ENCODE peak calls at places on chromosomes 6 and 20, in eight cellular contexts. S is GM12878, Q is breast epithelium, N is stomach, U is uterus, I is ovary, F is heart left ventricle, M is A549. K is an unnamed sample. For H3K9me3 and H3K4me1, the result is how much of the 10 kb centered on the place peaks cover.

GRCh38 chr6:61810047-61810446 is 476.0 kb downstream of the KHDRBS2 start:
- DNase-seq in M (no peak), N (no peak), F (no peak), U (no peak), S (no peak), Q (no peak), I (no peak), K (no peak)

GRCh38 chr20:58542411-58543095 is 27.4 kb upstream of the APCDD1L start:
- DNase-seq in S (no peak), M (no peak), F (no peak), U (no peak), Q (no peak), N (peak), I (no peak), K (no peak)

GRCh38 chr20:21361266-21361665 is 36.1 kb downstream of the NKX2-4 start:
- DNase-seq in F (no peak), S (no peak), I (no peak), M (no peak), N (no peak), Q (no peak), U (no peak), K (no peak)

GRCh38 chr6:123380257-123380656 is 256.5 kb downstream of the TRDN start:
- DNase-seq in M (peak), F (no peak), I (no peak), S (no peak), N (no peak), U (no peak), Q (no peak), K (no peak)

GRCh38 chr6:37940074-37940847 is 120.7 kb downstream of the ZFAND3 start:
- DNase-seq in F (peak), S (no peak), I (no peak), M (no peak), Q (no peak), N (no peak), U (peak), K (peak)

GRCh38 chr6:5359413-5359812 is 98.1 kb downstream of the FARS2 start:
- DNase-seq in M (no peak), N (no peak), I (no peak), S (no peak), Q (peak), F (no peak), U (no peak), K (no peak)

GRCh38 chr6:10424005-10424404 is 9.1 kb upstream of the TFAP2A start:
- DNase-seq in I (no peak), N (no peak), F (no peak), Q (no peak), U (no peak), S (no peak), M (peak), K (no peak)

GRCh38 chr20:6882911-6883310 is 115.4 kb downstream of the BMP2 start:
- DNase-seq in N (no peak), M (no peak), S (no peak), I (no peak), Q (no peak), U (no peak), F (no peak), K (no peak)

GRCh38 chr20:64079273-64080012 is at the start of gene RGS19:
- DNase-seq in I (peak), U (no peak), F (peak), M (peak), Q (peak), N (peak), S (no peak), K (peak)

GRCh38 chr6:21594427-21595264 is 1.1 kb downstream of the SOX4 start:
- DNase-seq in Q (peak), M (peak), U (peak), S (no peak), F (peak), I (peak), N (peak), K (peak)

GRCh38 chr20:31869942-31870702 is at the start of the genes DUSP15 and TTLL9:
- DNase-seq in M (no peak), Q (no peak), S (no peak), I (peak), U (no peak), F (peak), N (peak), K (peak)

GRCh38 chr20:973785-974194 is 28.3 kb downstream of the RSPO4 start:
- DNase-seq in F (no peak), Q (no peak), I (no peak), M (peak), S (peak), N (no peak), U (no peak), K (peak)

GRCh38 chr6:87210979-87211378 is 55.6 kb downstream of the ZNF292 start:
- DNase-seq in F (no peak), I (no peak), S (peak), Q (no peak), N (no peak), U (no peak), M (no peak), K (no peak)

GRCh38 chr20:59560588-59561227 is 43.6 kb upstream of the PHACTR3 start:
- DNase-seq in S (no peak), M (peak), U (no peak), N (no peak), F (no peak), Q (no peak), I (no peak), K (no peak)

GRCh38 chr6:144758602-144759001 is 473.5 kb downstream of the UTRN start:
- DNase-seq in U (no peak), N (no peak), I (no peak), Q (no peak), M (peak), S (no peak), F (no peak), K (no peak)

GRCh38 chr20:11204926-11205768 is 531.3 kb upstream of the JAG1 start:
- DNase-seq in S (peak), I (no peak), F (peak), M (peak), U (peak), Q (peak), N (peak), K (peak)

GRCh38 chr6:21808551-21809181 is 215.1 kb downstream of the SOX4 start:
- DNase-seq in U (peak), S (no peak), N (no peak), I (peak), F (peak), M (no peak), Q (no peak), K (peak)

GRCh38 chr20:57613481-57613921 is 6.7 kb downstream of the ZBP1 start:
- DNase-seq in F (peak), U (no peak), Q (no peak), M (no peak), N (no peak), S (no peak), I (peak), K (no peak)

GRCh38 chr6:83108378-83108777 is 40.9 kb downstream of the DOP1A start:
- DNase-seq in I (no peak), N (no peak), F (no peak), M (no peak), Q (no peak), S (no peak), U (no peak), K (no peak)

GRCh38 chr6:14658909-14659561 is 541.5 kb downstream of the CD83 start:
- DNase-seq in I (no peak), S (no peak), F (no peak), M (no peak), U (no peak), N (no peak), Q (peak), K (no peak)

GRCh38 chr6:159080217-159080976 is 35.6 kb upstream of the TAGAP start:
- DNase-seq in U (no peak), M (no peak), S (no peak), Q (no peak), F (no peak), N (no peak), I (no peak), K (peak)

GRCh38 chr6:167550936-167551633 is 226.2 kb downstream of the TTLL2 start:
- DNase-seq in Q (no peak), I (peak), N (peak), U (peak), S (no peak), M (no peak), F (peak), K (peak)

GRCh38 chr6:26312096-26312463 is 52.9 kb upstream of the BTN3A2 start:
- DNase-seq in I (no peak), U (no peak), S (no peak), F (no peak), Q (no peak), N (no peak), M (no peak), K (no peak)

GRCh38 chr20:51438136-51438535 is 104.4 kb downstream of the NFATC2 start:
- DNase-seq in S (no peak), M (no peak), N (no peak), U (no peak), F (no peak), Q (no peak), I (no peak), K (no peak)

GRCh38 chr6:144334150-144334708 is 49.1 kb downstream of the UTRN start:
- DNase-seq in Q (no peak), M (no peak), U (no peak), N (no peak), S (no peak), F (no peak), I (no peak), K (no peak)

GRCh38 chr6:80148220-80148619 is 41.7 kb downstream of the BCKDHB start:
- DNase-seq in I (no peak), U (no peak), N (no peak), M (no peak), S (no peak), F (no peak), Q (no peak), K (no peak)

GRCh38 chr6:8180327-8181161 is 78.2 kb upstream of the EEF1E1 start:
- DNase-seq in I (no peak), F (no peak), Q (no peak), S (no peak), N (no peak), U (no peak), M (no peak), K (no peak)

GRCh38 chr6:170449231-170449630 is 103.9 kb downstream of the PSMB1 start:
- DNase-seq in F (no peak), Q (no peak), I (no peak), U (no peak), N (no peak), S (no peak), M (no peak), K (no peak)

GRCh38 chr20:19816386-19816785 is 58.3 kb downstream of the RIN2 start:
- DNase-seq in S (no peak), F (no peak), Q (no peak), M (no peak), I (no peak), N (no peak), U (no peak), K (no peak)

GRCh38 chr6:52423448-52423847 is 3.3 kb downstream of the EFHC1 start:
- DNase-seq in S (no peak), M (no peak), U (no peak), I (no peak), N (no peak), F (no peak), Q (no peak), K (no peak)

GRCh38 chr20:1328680-1329330 is at the start of gene SDCBP2:
- DNase-seq in S (no peak), U (no peak), F (peak), Q (peak), N (peak), M (no peak), I (no peak), K (no peak)

GRCh38 chr20:17854307-17854903 is 114.2 kb downstream of the SNX5 start:
- DNase-seq in F (peak), Q (no peak), M (peak), N (peak), U (no peak), I (peak), S (no peak), K (peak)

GRCh38 chr6:45265246-45265645 is 62.9 kb upstream of the RUNX2 start:
- DNase-seq in Q (no peak), F (no peak), N (no peak), M (no peak), I (no peak), S (no peak), U (no peak), K (no peak)

GRCh38 chr6:26431258-26432162 is 8.8 kb upstream of the BTN3A3 start:
- DNase-seq in I (no peak), S (no peak), N (no peak), F (no peak), Q (no peak), M (no peak), U (no peak), K (no peak)

GRCh38 chr20:50221501-50222323 is 31.1 kb downstream of the CEBPB start:
- DNase-seq in F (no peak), M (no peak), I (peak), Q (no peak), N (no peak), U (no peak), S (no peak), K (peak)

GRCh38 chr6:42564496-42564890 is 664 bp downstream of the UBR2 start:
- DNase-seq in F (no peak), U (no peak), Q (no peak), M (no peak), I (no peak), S (no peak), N (peak), K (no peak)

DNA sequence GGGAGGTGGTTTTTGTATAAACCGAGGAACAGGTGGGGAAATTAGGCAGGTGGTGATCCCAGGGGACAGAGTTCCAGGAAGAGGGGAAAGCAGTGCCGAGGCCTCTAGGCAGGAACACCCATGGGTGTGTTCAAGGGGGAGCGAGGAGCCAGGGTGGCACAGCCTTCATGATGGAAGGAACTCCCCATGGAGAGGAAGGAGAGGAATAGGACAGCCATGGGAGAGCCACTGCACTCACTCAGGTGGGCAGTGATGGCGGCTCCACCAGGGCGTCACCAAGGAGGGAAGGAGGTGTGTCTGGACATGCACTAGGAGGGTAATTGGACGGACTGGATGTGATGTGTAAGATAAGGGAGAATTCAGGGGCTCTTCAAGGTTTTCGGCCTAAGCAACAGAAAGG is 98.2 kb downstream of the THBS2 start:
- DNase-seq in N (peak), U (no peak), M (no peak), F (no peak), S (no peak), Q (no peak), I (no peak), K (no peak)
- H3K9me3 ChIP-seq in N (under half), U (under half), M (under half), F (under half), S (under half), Q (under half), I (under half), K (under half)

GRCh38 chr6:32196682-32197616 is 4.5 kb upstream of the GPSM3 start:
- DNase-seq in F (no peak), M (peak), S (no peak), U (peak), Q (peak), I (peak), N (no peak), K (no peak)
- TF ChIP-seq POLR2A in F (no peak), M (no peak), S (no peak), U (no peak), Q (no peak), I (no peak), N (no peak), K (no peak)

DNA sequence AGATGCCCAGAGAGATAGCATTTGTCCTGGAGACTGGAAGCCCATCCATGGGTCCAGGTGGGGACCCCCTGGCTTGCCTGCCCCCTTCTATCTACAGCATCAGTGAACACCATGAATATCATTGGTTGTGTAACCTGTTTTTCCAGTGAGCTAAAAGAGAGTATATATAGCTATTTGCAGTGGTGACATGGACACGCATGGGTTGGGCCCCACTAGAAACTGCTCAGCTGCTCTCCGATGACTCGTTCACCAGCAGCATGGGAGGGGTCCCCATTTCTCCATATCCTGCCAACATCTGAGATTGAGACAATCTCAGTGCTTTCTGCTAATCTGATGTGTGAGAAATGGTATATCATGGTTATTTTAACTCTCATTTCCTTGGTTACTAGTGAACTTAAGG is 4.0 kb upstream of the ZC3H12D start:
- DNase-seq in I (no peak), M (no peak), Q (no peak), S (no peak), N (no peak), U (no peak), F (no peak), K (no peak)
- H3K4me1 ChIP-seq in I (under half), M (under half), Q (under half), S (under half), N (under half), U (under half), F (under half), K (under half)

DNA sequence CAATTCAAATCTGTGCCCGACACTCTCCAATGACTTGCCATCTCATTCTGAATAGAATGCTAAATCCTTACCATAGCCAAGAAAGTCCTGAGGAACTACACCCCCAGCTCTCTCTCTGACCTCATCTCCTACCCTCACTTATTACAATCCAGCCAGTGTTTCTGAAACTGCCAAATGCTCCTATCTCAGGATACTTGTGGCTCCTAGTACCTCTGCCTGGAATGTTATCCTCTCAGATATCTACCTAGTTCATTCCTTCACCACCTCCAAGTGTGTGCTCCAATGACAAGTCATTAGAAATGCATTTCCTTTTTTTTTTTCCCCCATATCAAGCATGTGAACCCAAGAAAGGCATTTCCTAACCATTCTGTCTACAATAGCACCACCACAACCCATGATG is 24.4 kb downstream of the ZNF184 start:
- DNase-seq in S (no peak), U (no peak), M (no peak), F (no peak), N (no peak), Q (no peak), I (no peak), K (no peak)
- H3K9me3 ChIP-seq in S (under half), U (under half), M (half or more), F (under half), N (under half), Q (under half), I (under half), K (half or more)

GRCh38 chr6:128666405-128666804 is 146.0 kb upstream of the PTPRK start:
- DNase-seq in F (no peak), N (no peak), Q (no peak), I (no peak), M (no peak), S (no peak), U (no peak), K (no peak)
- TF ChIP-seq POLR2A in F (no peak), N (no peak), Q (no peak), I (no peak), M (no peak), S (no peak), U (no peak), K (no peak)

DNA sequence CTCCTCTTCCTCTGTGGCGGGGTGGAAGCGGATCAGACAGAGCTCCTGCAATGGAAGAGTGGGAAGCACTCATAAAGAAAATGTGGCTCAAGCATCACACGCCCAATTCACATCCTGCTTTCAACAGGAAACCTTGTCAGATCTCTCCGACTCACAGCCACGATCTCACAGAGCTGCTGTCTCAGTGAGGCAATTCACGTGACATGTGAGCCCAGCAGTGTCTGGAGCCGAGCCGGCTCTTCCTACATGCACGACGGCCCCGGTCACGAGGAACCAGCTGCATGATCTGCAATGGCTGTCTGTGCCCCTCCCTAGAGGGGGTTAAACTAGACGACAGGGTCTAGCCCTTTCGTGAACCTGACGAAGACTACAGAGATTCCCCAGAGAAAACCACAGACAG is 29.5 kb upstream of the TCFL5 start:
- DNase-seq in M (no peak), Q (no peak), N (no peak), I (no peak), S (no peak), F (no peak), U (no peak), K (no peak)
- H3K4me1 ChIP-seq in M (under half), Q (under half), N (under half), I (under half), S (under half), F (under half), U (under half), K (under half)

GRCh38 chr6:353642-354614 is 37.6 kb upstream of the IRF4 start:
- DNase-seq in S (no peak), Q (no peak), N (peak), U (no peak), M (no peak), F (no peak), I (no peak), K (no peak)
- H3K9me3 ChIP-seq in S (under half), Q (under half), N (under half), U (under half), M (under half), F (under half), I (under half), K (under half)

GRCh38 chr6:2764610-2765165 is 505 bp upstream of the WRNIP1 start:
- DNase-seq in Q (peak), M (peak), U (peak), N (no peak), S (no peak), F (peak), I (no peak), K (peak)
- TF ChIP-seq POLR2A in Q (no peak), M (peak), U (no peak), N (no peak), S (peak), F (no peak), I (peak), K (no peak)

GRCh38 chr6:34246563-34247391 is 2.0 kb downstream of the SMIM29 start:
- DNase-seq in M (peak), I (peak), S (no peak), Q (no peak), F (no peak), N (no peak), U (no peak), K (no peak)
- H3K4me1 ChIP-seq in M (half or more), I (under half), S (under half), Q (under half), F (under half), N (half or more), U (under half), K (under half)

K was measured in adrenal gland.